ENCODE peak calls at places on chromosomes 12 and 14, in eight cellular contexts. S is choroid plexus epithelial cell, U is omental fat pad, W is heart left ventricle, M is WTC11, C is glutamatergic neuron, G is AG10803, I is mucosa of descending colon. X is an unnamed sample.

GRCh38 chr12:123997033-123997822 is 24.2 kb downstream of the ZNF664 start:
- DNase-seq in S (no peak), U (no peak), W (no peak), M (no peak), C (no peak), G (no peak), I (no peak), X (no peak)

GRCh38 chr12:2891240-2892053 is 756 bp downstream of the TULP3 start:
- DNase-seq in S (peak; percentile 62), U (no peak), W (peak; percentile 50), M (peak; percentile 54), C (peak; percentile 46), G (peak; percentile 69), I (peak; percentile 55), X (no peak)

GRCh38 chr14:31568671-31569070 is 7.5 kb downstream of the NUBPL start:
- DNase-seq in S (peak; percentile 81), U (no peak), W (no peak), M (no peak), C (no peak), G (peak; percentile 57), I (no peak), X (no peak)

GRCh38 chr12:43576162-43576561 is 24.2 kb upstream of the ADAMTS20 start:
- DNase-seq in S (no peak), U (no peak), W (no peak), M (no peak), C (no peak), G (no peak), I (no peak), X (no peak)

GRCh38 chr12:75764091-75764490 is 252.7 kb upstream of the KRR1 start:
- DNase-seq in S (no peak), U (no peak), W (no peak), M (no peak), C (no peak), G (no peak), I (no peak), X (no peak)

GRCh38 chr14:74853581-74853980 is 22.4 kb downstream of the PROX2 start:
- DNase-seq in S (no peak), U (no peak), W (no peak), M (no peak), C (no peak), G (peak; percentile 22), I (no peak), X (no peak)

GRCh38 chr12:6167327-6168280 is 32.6 kb upstream of the CD9 start:
- DNase-seq in S (peak; percentile 96), U (no peak), W (peak; percentile 88), M (no peak), C (no peak), G (peak; percentile 89), I (peak; percentile 53), X (peak; percentile 80)

GRCh38 chr12:82651489-82651888 is 35.2 kb upstream of the TMTC2 start:
- DNase-seq in S (no peak), U (no peak), W (no peak), M (no peak), C (no peak), G (no peak), I (no peak), X (no peak)

GRCh38 chr12:113709456-113709855 is 237.8 kb upstream of the LHX5 start:
- DNase-seq in S (no peak), U (no peak), W (no peak), M (no peak), C (no peak), G (no peak), I (no peak), X (no peak)

GRCh38 chr12:80602455-80602854 is 105.0 kb upstream of the MYF6 start:
- DNase-seq in S (no peak), U (no peak), W (no peak), M (no peak), C (no peak), G (no peak), I (no peak), X (no peak)

GRCh38 chr12:6735448-6736191 is 11.8 kb downstream of the COPS7A start:
- DNase-seq in S (peak; percentile 75), U (peak; percentile 29), W (peak; percentile 65), M (peak; percentile 59), C (peak; percentile 54), G (peak; percentile 72), I (peak; percentile 82), X (peak; percentile 67)

GRCh38 chr12:69655616-69656336 is 43.3 kb downstream of the BEST3 start:
- DNase-seq in S (peak; percentile 95), U (no peak), W (no peak), M (no peak), C (no peak), G (peak; percentile 91), I (no peak), X (no peak)

GRCh38 chr12:62933871-62934798 is 815 bp downstream of the PPM1H start:
- DNase-seq in S (no peak), U (no peak), W (peak; percentile 46), M (peak; percentile 56), C (peak; percentile 68), G (peak; percentile 23), I (peak; percentile 35), X (peak; percentile 55)

GRCh38 chr14:65100905-65101541 is 1.3 kb downstream of the MAX start:
- DNase-seq in S (peak; percentile 13), U (no peak), W (no peak), M (no peak), C (no peak), G (no peak), I (no peak), X (no peak)

GRCh38 chr14:28294834-28295440 is 471.6 kb upstream of the FOXG1 start:
- DNase-seq in S (peak; percentile 87), U (no peak), W (no peak), M (no peak), C (no peak), G (no peak), I (peak; percentile 3), X (no peak)

DNA sequence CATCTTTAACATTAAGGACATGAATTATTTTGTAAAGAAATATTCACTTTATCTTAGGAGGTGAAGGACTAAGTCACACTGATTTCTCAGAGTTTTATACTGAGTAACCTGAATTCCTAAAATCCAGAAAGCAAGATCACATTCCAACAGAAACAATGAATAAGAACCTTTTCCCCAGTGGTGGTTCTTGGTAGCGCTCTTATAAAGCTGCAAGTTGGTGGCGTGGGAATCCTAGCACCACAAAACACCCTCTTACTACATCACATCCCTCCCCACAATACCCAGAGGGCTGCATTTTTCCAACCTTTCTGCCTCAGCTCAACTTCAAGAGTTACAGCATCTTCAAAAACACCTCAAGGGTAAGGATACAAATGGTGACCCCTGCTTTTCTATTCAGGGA is 44.0 kb upstream of the SMUG1 start:
- DNase-seq in S (peak; percentile 70), U (no peak), W (no peak), M (no peak), C (no peak), G (peak; percentile 77), I (no peak), X (no peak)
- TF ChIP-seq CTCF in S (peak; percentile 38), U (no peak), W (no peak), M (no peak), C (peak; percentile 28), G (peak; percentile 48), I (no peak), X (no peak)

GRCh38 chr12:98601924-98602323 is 8.4 kb downstream of the SLC25A3 start:
- DNase-seq in S (no peak), U (no peak), W (no peak), M (no peak), C (no peak), G (no peak), I (no peak), X (no peak)

DNA sequence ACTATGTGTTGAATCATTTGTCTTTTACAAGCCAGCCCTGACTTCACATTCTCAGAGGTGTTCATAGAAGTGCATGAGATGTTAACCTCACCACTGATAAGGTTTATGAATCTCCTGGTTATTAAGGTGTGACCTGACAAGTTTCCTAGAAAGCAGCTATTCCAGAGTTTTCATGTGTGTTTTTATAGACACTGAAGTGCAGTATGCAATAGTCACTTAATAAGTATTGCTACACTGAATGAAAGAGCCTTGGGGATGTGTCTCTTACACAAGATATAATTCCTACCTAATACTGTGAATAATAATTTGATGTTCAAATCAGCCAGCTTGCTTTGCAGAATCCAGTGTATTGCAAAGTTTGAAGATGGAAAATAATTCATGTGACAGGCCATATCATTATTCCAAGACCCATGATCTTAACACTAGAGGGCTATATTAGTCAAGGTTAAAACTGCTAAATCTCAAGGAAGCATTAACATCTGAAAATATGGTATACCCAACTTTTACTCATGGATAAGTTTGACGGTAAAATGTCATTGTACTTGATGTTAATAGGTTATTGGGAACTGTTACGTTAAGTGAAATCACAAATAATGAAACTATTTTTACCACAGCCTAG is 13.0 kb downstream of the SLC25A3 start:
- DNase-seq in S (peak; percentile 27), U (no peak), W (no peak), M (no peak), C (no peak), G (no peak), I (no peak), X (no peak)
- TF ChIP-seq CTCF in S (no peak), U (no peak), W (no peak), M (no peak), C (no peak), G (no peak), I (no peak), X (peak; percentile 5)

GRCh38 chr12:16950041-16950677 is 344.2 kb upstream of the LMO3 start:
- DNase-seq in S (no peak), U (no peak), W (no peak), M (peak; percentile 21), C (peak; percentile 75), G (no peak), I (no peak), X (no peak)
- TF ChIP-seq CTCF in S (no peak), U (no peak), W (no peak), M (no peak), C (no peak), G (no peak), I (no peak), X (no peak)

GRCh38 chr14:24578558-24578957 is 2.5 kb upstream of the CTSG start:
- DNase-seq in S (no peak), U (no peak), W (no peak), M (no peak), C (no peak), G (no peak), I (no peak), X (no peak)

GRCh38 chr14:24576178-24576577 is at the start of gene CTSG:
- DNase-seq in S (no peak), U (no peak), W (no peak), M (no peak), C (no peak), G (no peak), I (no peak), X (no peak)

GRCh38 chr14:24576766-24577165 is 716 bp upstream of the CTSG start:
- DNase-seq in S (no peak), U (no peak), W (no peak), M (no peak), C (no peak), G (no peak), I (no peak), X (no peak)

DNA sequence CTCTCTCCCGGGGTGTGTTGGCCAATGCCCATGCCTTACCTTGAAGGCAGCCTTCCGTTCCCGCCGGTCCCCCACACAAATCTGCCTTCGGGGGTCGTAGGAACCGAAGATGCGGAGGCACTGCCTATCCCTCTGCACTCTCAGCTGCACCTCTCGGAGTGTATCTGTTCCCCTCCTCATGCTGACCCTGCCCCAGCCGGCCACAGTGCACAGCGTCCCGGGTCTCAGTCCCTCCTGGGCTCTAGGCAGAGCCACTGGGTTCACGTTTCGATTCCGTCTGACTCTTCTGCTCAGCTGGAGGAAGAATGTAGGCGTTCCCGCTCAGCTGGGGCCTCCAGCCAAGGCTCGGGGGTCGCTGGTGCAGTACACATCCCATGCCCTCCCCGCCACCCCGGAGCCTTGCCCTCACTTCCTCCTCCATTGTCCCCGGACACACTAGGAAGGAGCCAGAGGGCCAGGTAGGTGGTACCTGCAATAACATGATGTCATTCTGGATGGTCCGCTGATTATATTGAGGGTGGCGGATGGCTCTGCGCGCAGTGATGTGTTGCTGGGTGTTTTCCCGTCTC is 1.8 kb downstream of the CTSG start:
- DNase-seq in S (no peak), U (no peak), W (no peak), M (no peak), C (no peak), G (no peak), I (no peak), X (no peak)
- TF ChIP-seq CTCF in S (no peak), U (no peak), W (no peak), M (no peak), C (no peak), G (no peak), I (no peak), X (no peak)

X was measured in GM13977.